ENCODE peak calls at places on chromosomes 6 and 20, in ten cellular contexts. W is small intestine; G is mucosa of descending colon; D is fibroblast of lung; F is CD4-positive, CD25-positive, alpha-beta regulatory T cell; A is stomach; K is heart left ventricle; S is psoas muscle; E is aorta; B is upper lobe of left lung. U is an unnamed sample. For H3K4me1 and H3K36me3, the result is how much of the 10 kb centered on the place peaks cover.

GRCh38 chr6:51855310-51856082 is 231.9 kb downstream of the PKHD1 start:
- DNase-seq in W (peak), G (no peak), D (peak), F (peak), A (no peak), K (no peak), S (no peak), E (no peak), B (no peak), U (no peak)

GRCh38 chr6:165684333-165684732 is 21.3 kb upstream of the PDE10A start:
- DNase-seq in W (no peak), G (no peak), D (no peak), F (no peak), A (no peak), K (no peak), S (no peak), E (no peak), B (no peak), U (no peak)

GRCh38 chr6:89290401-89291155 is 24.5 kb downstream of the GABRR2 start:
- DNase-seq in W (no peak), G (no peak), D (no peak), F (no peak), A (no peak), K (no peak), S (no peak), E (no peak), B (no peak), U (no peak)

GRCh38 chr6:132768051-132768517 is 10.4 kb upstream of the VNN2 start:
- DNase-seq in W (peak), G (peak), D (peak), F (no peak), A (peak), K (peak), S (no peak), E (no peak), B (peak), U (no peak)

GRCh38 chr6:97978855-97979271 is 695.8 kb upstream of the MMS22L start:
- DNase-seq in W (no peak), G (no peak), D (no peak), F (no peak), A (no peak), K (no peak), S (no peak), E (peak), B (no peak), U (no peak)

GRCh38 chr6:105321728-105322127 is 81.2 kb downstream of the PREP start:
- DNase-seq in W (no peak), G (no peak), D (no peak), F (no peak), A (no peak), K (no peak), S (no peak), E (no peak), B (no peak), U (no peak)

GRCh38 chr6:53066059-53066406 is 829 bp downstream of the FBXO9 start:
- DNase-seq in W (peak), G (peak), D (peak), F (peak), A (peak), K (peak), S (peak), E (peak), B (peak), U (peak)

GRCh38 chr20:8578191-8578690 is 446.2 kb downstream of the PLCB1 start:
- DNase-seq in W (no peak), G (no peak), D (no peak), F (no peak), A (no peak), K (no peak), S (no peak), E (no peak), B (no peak), U (no peak)

GRCh38 chr20:16942702-16943101 is 194.5 kb downstream of the OTOR start:
- DNase-seq in W (no peak), G (no peak), D (peak), F (no peak), A (no peak), K (no peak), S (no peak), E (no peak), B (no peak), U (no peak)

GRCh38 chr6:39083111-39083702 is 31.8 kb downstream of the SAYSD1 start:
- DNase-seq in W (no peak), G (no peak), D (no peak), F (no peak), A (no peak), K (no peak), S (no peak), E (no peak), B (no peak), U (no peak)

GRCh38 chr20:59082981-59083380 is 40.4 kb upstream of the PRELID3B start:
- DNase-seq in W (no peak), G (no peak), D (no peak), F (no peak), A (no peak), K (no peak), S (no peak), E (no peak), B (no peak), U (no peak)

GRCh38 chr6:105272783-105273182 is 93.0 kb upstream of the POPDC3 start:
- DNase-seq in W (peak), G (no peak), D (peak), F (no peak), A (peak), K (peak), S (peak), E (no peak), B (peak), U (no peak)

GRCh38 chr20:55615818-55616217 is 389.5 kb downstream of the CBLN4 start:
- DNase-seq in W (no peak), G (no peak), D (no peak), F (no peak), A (no peak), K (no peak), S (no peak), E (no peak), B (no peak), U (no peak)

GRCh38 chr6:93394471-93394870 is 24.9 kb downstream of the EPHA7 start:
- DNase-seq in W (no peak), G (no peak), D (no peak), F (no peak), A (no peak), K (no peak), S (no peak), E (no peak), B (no peak), U (no peak)

GRCh38 chr6:136591617-136592016 is 41.4 kb upstream of the MAP7 start:
- DNase-seq in W (no peak), G (no peak), D (no peak), F (no peak), A (no peak), K (no peak), S (no peak), E (no peak), B (no peak), U (no peak)

GRCh38 chr20:20795721-20796120 is 83.3 kb upstream of the RALGAPA2 start:
- DNase-seq in W (no peak), G (no peak), D (no peak), F (no peak), A (no peak), K (no peak), S (no peak), E (no peak), B (no peak), U (no peak)

GRCh38 chr6:100230115-100230975 is 234.4 kb downstream of the SIM1 start:
- DNase-seq in W (no peak), G (no peak), D (no peak), F (no peak), A (no peak), K (no peak), S (no peak), E (no peak), B (no peak), U (no peak)

DNA sequence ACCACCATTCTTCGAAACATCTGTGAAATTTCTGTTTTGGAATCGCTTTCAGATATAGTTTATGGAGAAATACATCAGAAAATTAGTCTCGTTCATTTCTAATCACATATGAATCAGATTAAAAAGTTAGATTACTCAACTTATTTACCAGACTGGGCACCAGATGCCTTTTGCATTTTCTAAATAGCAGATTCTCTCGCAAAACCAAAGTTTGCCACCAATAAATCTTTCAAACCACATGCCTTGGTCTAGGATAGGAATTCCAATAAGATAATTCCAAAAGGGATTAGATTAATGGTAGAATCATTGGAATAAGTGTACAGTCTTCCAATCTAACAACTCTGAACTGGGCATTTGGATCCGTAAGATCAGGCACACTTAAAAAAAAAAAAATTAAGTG is 160.4 kb upstream of the TAB2 start:
- DNase-seq in W (no peak), G (no peak), D (no peak), F (no peak), A (no peak), K (no peak), S (no peak), E (no peak), B (no peak), U (no peak)
- H3K4me3 ChIP-seq in W (no peak), G (no peak), D (no peak), F (no peak), A (no peak), K (no peak), S (no peak), E (no peak), B (no peak), U (no peak)

GRCh38 chr20:5116875-5117274 is 2.9 kb downstream of the PCNA start:
- DNase-seq in W (no peak), G (no peak), D (no peak), F (no peak), A (no peak), K (no peak), S (no peak), E (no peak), B (no peak), U (no peak)

GRCh38 chr20:5118220-5119142 is 1.3 kb downstream of the PCNA start:
- DNase-seq in W (no peak), G (no peak), D (no peak), F (no peak), A (no peak), K (no peak), S (no peak), E (no peak), B (no peak), U (no peak)

GRCh38 chr20:5120189-5120484 is 379 bp upstream of the PCNA start:
- DNase-seq in W (no peak), G (no peak), D (no peak), F (no peak), A (no peak), K (no peak), S (no peak), E (no peak), B (no peak), U (no peak)

GRCh38 chr20:5119435-5120188 is at the start of gene PCNA:
- DNase-seq in W (peak), G (peak), D (peak), F (peak), A (peak), K (peak), S (peak), E (peak), B (peak), U (peak)

GRCh38 chr20:5119143-5119434 is 669 bp downstream of the PCNA start:
- DNase-seq in W (no peak), G (no peak), D (no peak), F (no peak), A (no peak), K (no peak), S (no peak), E (no peak), B (no peak), U (no peak)
- H3K4me1 ChIP-seq in W (under half), G (under half), D (under half), F (under half), A (under half), K (under half), S (under half), E (under half), B (under half), U (under half)

GRCh38 chr20:47263080-47263479 is 93.4 kb downstream of the ZMYND8 start:
- DNase-seq in W (no peak), G (no peak), D (no peak), F (no peak), A (no peak), K (no peak), S (no peak), E (no peak), B (no peak), U (no peak)

GRCh38 chr20:47262008-47262364 is 94.5 kb downstream of the ZMYND8 start:
- DNase-seq in W (no peak), G (no peak), D (no peak), F (no peak), A (no peak), K (no peak), S (no peak), E (no peak), B (no peak), U (no peak)

GRCh38 chr20:47263502-47264084 is 92.9 kb downstream of the ZMYND8 start:
- DNase-seq in W (no peak), G (no peak), D (no peak), F (no peak), A (no peak), K (peak), S (no peak), E (peak), B (no peak), U (no peak)

GRCh38 chr20:47265214-47265613 is 91.3 kb downstream of the ZMYND8 start:
- DNase-seq in W (no peak), G (no peak), D (no peak), F (no peak), A (no peak), K (no peak), S (no peak), E (no peak), B (no peak), U (no peak)

GRCh38 chr20:47262365-47263013 is 94.0 kb downstream of the ZMYND8 start:
- DNase-seq in W (no peak), G (no peak), D (no peak), F (no peak), A (no peak), K (no peak), S (no peak), E (peak), B (no peak), U (no peak)
- H3K36me3 ChIP-seq in W (under half), G (under half), D (under half), F (half or more), A (half or more), K (under half), S (under half), E (under half), B (half or more), U (under half)

GRCh38 chr20:44019638-44020335 is 105.1 kb downstream of the TOX2 start:
- DNase-seq in W (peak), G (no peak), D (peak), F (no peak), A (no peak), K (no peak), S (no peak), E (no peak), B (no peak), U (peak)

GRCh38 chr20:44020406-44021148 is 105.9 kb downstream of the TOX2 start:
- DNase-seq in W (no peak), G (no peak), D (no peak), F (no peak), A (no peak), K (no peak), S (no peak), E (no peak), B (no peak), U (peak)

GRCh38 chr20:44017905-44018683 is 103.4 kb downstream of the TOX2 start:
- DNase-seq in W (peak), G (peak), D (peak), F (no peak), A (peak), K (peak), S (no peak), E (peak), B (peak), U (no peak)

GRCh38 chr20:44017211-44017610 is 102.6 kb downstream of the TOX2 start:
- DNase-seq in W (no peak), G (no peak), D (no peak), F (no peak), A (no peak), K (no peak), S (no peak), E (peak), B (no peak), U (no peak)

DNA sequence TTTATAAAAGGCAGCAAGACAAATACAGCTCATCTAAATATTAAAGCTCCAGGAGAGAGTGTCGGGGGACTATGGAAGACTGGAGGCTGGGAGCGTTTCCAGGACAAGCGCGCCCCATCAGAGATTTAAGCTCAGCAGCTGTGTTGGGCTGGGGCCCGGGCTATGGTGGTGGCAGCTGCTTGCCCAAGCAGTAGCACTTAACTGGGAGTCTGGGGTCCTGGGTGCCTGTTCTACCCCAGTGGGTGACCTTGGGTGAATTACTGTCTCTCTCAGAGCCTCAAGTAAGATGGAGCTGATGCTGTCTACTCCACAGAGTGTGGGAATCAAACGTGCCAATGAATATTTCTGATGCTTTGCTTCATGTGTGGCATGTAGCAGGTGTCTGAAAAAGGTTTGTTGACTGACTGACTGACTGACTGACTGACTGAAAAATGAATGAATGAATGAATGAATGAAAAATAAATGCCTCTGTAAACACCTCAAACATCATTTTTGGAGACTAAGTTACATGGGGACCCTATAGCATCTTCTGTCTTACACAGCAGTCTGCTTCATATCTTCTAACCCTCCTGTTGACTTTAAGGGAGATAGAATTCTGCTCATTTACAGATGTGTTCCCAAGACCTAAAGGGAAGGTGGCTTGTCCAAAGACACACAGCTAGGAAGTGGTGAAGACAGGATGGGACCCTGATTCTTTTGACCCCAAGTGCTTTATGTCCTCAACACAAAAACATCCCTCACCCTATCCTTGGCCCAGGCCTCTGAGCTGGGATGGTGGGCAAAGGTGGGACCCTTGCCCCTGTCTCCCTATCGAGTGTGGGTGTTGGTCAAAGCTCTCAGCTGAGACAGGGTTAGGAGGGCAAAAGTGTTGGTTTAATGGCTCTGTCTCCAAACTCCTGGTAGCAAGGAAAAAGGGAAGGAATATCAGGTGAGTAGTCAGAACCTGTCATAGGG is 104.3 kb downstream of the TOX2 start:
- DNase-seq in W (no peak), G (no peak), D (no peak), F (no peak), A (no peak), K (no peak), S (no peak), E (peak), B (no peak), U (peak)
- H3K4me3 ChIP-seq in W (no peak), G (no peak), D (no peak), F (peak), A (no peak), K (no peak), S (no peak), E (peak), B (no peak), U (no peak)

GRCh38 chr6:15303162-15303919 is 57.5 kb downstream of the JARID2 start:
- DNase-seq in W (peak), G (no peak), D (no peak), F (no peak), A (no peak), K (no peak), S (no peak), E (no peak), B (no peak), U (no peak)
- H3K4me1 ChIP-seq in W (under half), G (under half), D (under half), F (half or more), A (half or more), K (under half), S (half or more), E (under half), B (under half), U (under half)

GRCh38 chr20:35514371-35514960 is 15.0 kb downstream of the C20orf173 start:
- DNase-seq in W (no peak), G (no peak), D (no peak), F (no peak), A (no peak), K (no peak), S (no peak), E (no peak), B (no peak), U (no peak)
- H3K36me3 ChIP-seq in W (under half), G (under half), D (under half), F (half or more), A (half or more), K (under half), S (half or more), E (under half), B (under half), U (half or more)

GRCh38 chr6:164507197-164507957 is 802.0 kb downstream of the C6orf118 start:
- DNase-seq in W (no peak), G (no peak), D (no peak), F (no peak), A (no peak), K (no peak), S (no peak), E (no peak), B (no peak), U (no peak)
- H3K4me3 ChIP-seq in W (no peak), G (no peak), D (no peak), F (no peak), A (no peak), K (peak), S (peak), E (no peak), B (no peak), U (no peak)